ENCODE peak calls at places on chromosomes 5 and 9, in nine cellular contexts. D is heart right ventricle; N is tibial nerve; L is WTC11; G is CD4-positive, alpha-beta T cell; Y is progenitor cell of endocrine pancreas; V is fibroblast of lung; U is fibroblast of pulmonary artery; J is IMR-90. X is an unnamed sample.

GRCh38 chr5:160450164-160450932 is 28.7 kb downstream of the PTTG1 start:
- DNase-seq in Y (no peak), N (no peak), V (no peak), L (no peak), J (no peak), D (no peak), G (no peak), U (peak), X (no peak)

GRCh38 chr9:134216961-134217360 is 52.6 kb upstream of the RNU6ATAC start:
- DNase-seq in L (no peak), D (no peak), Y (no peak), J (no peak), N (no peak), G (no peak), V (no peak), U (no peak), X (no peak)

GRCh38 chr9:134432471-134432870 is 106.2 kb downstream of the RXRA start:
- DNase-seq in N (no peak), L (no peak), J (no peak), Y (no peak), V (no peak), G (no peak), D (no peak), U (no peak), X (no peak)

GRCh38 chr9:92397853-92398252 is 6.5 kb downstream of the OGN start:
- DNase-seq in D (no peak), Y (no peak), G (no peak), N (no peak), U (no peak), L (no peak), J (no peak), V (no peak), X (no peak)

GRCh38 chr9:10265102-10265708 is 347.6 kb downstream of the PTPRD start:
- DNase-seq in G (no peak), D (no peak), N (no peak), Y (no peak), L (no peak), J (peak), V (peak), U (peak), X (peak)

GRCh38 chr5:171893290-171893890 is 107.8 kb downstream of the SMIM23 start:
- DNase-seq in U (peak), J (peak), V (peak), L (no peak), N (no peak), Y (no peak), G (no peak), D (no peak), X (peak)

GRCh38 chr9:137789295-137789895 is 88.2 kb upstream of the CACNA1B start:
- DNase-seq in N (no peak), L (no peak), Y (no peak), D (no peak), U (no peak), V (no peak), G (no peak), J (no peak), X (no peak)

GRCh38 chr5:154046486-154046885 is 7.7 kb downstream of the MFAP3 start:
- DNase-seq in Y (no peak), D (no peak), G (no peak), N (no peak), V (no peak), U (peak), J (no peak), L (no peak), X (no peak)

GRCh38 chr9:93894691-93895079 is 60.5 kb downstream of the BARX1 start:
- DNase-seq in L (no peak), N (no peak), D (no peak), V (no peak), U (no peak), G (no peak), Y (peak), J (no peak), X (no peak)

GRCh38 chr5:116881921-116882531 is 307.4 kb upstream of the SEMA6A start:
- DNase-seq in V (no peak), N (no peak), G (no peak), J (no peak), U (no peak), D (no peak), L (no peak), Y (no peak), X (no peak)

GRCh38 chr5:146025108-146025507 is 80.3 kb downstream of the PLAC8L1 start:
- DNase-seq in Y (no peak), V (no peak), G (no peak), N (no peak), D (peak), L (no peak), U (no peak), J (no peak), X (no peak)

GRCh38 chr9:23789529-23790254 is 36.3 kb downstream of the ELAVL2 start:
- DNase-seq in Y (no peak), G (no peak), D (no peak), N (no peak), L (no peak), U (no peak), J (no peak), V (no peak), X (no peak)

GRCh38 chr9:113604393-113604792 is 140.9 kb downstream of the RGS3 start:
- DNase-seq in J (no peak), N (no peak), Y (no peak), V (no peak), U (no peak), D (no peak), L (no peak), G (no peak), X (no peak)

GRCh38 chr9:113600871-113601545 is 137.5 kb downstream of the RGS3 start:
- DNase-seq in V (no peak), D (no peak), N (no peak), J (no peak), L (no peak), U (no peak), G (no peak), Y (no peak), X (no peak)

GRCh38 chr9:113600477-113600851 is 136.9 kb downstream of the RGS3 start:
- DNase-seq in L (no peak), U (no peak), V (no peak), N (no peak), J (no peak), D (no peak), G (no peak), Y (no peak), X (no peak)

GRCh38 chr9:113603773-113604172 is 140.2 kb downstream of the RGS3 start:
- DNase-seq in L (no peak), D (no peak), V (no peak), U (no peak), N (no peak), G (no peak), J (no peak), Y (no peak), X (no peak)

DNA sequence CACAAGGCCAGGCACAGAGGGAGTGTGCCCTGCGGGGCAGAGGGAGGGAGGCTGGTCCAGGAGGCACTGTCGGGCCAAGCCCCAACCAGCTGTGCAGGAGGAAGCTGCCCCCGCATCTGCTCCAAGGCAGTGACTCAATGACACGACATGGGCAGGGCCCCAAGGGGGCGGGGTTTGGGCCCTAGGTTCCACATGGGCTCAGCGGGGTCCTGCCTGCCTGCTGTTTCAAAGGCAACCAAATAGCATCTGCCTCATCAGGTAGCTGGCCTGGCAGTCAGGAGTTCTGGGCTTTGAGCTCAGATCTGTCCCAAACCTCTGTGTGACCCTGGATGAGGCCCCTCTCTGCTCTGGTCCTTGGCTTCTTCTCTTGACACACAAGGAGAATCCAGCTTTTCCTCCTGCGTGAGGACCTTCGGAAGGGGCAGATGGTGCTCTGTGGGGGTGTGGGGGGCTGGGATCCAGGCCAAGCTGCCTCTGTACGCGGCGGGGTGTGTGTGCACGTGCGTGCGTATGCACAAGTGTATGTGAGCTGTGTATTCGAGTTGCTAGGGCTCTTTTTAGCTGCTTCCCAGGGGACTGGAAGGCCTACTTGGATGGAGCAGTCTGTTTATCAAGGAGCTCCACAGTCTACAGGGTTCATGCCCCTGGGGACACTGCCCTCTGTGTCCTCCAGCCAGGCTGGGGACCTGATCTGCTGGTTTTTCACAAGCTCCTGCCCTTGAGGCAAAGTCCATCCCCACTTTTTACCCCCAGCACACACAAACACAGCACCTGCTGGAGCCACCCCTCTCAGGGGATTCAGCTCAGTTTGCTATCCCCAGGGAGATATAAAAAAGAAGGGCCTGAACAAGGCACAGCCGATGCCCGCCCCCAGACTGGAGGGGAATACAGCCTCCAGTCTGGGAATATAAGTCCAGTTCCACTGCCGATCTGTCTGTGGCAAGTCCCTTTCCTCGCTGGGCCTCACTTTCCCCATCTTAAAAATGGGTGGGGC is 138.9 kb downstream of the RGS3 start:
- DNase-seq in D (peak), Y (no peak), U (peak), J (peak), N (no peak), V (peak), G (no peak), L (peak), X (peak)
- TF ChIP-seq CTCF in D (no peak), Y (no peak), U (no peak), J (no peak), N (no peak), V (no peak), G (no peak), L (no peak), X (no peak)

GRCh38 chr9:111036068-111036789 is 2.0 kb downstream of the LPAR1 start:
- DNase-seq in N (peak), G (no peak), J (peak), V (peak), L (peak), D (peak), U (peak), Y (peak), X (peak)

GRCh38 chr9:111036946-111037743 is 1.1 kb downstream of the LPAR1 start:
- DNase-seq in L (no peak), D (no peak), Y (no peak), V (peak), J (peak), G (no peak), U (peak), N (peak), X (peak)

GRCh38 chr9:111030492-111030891 is 7.8 kb downstream of the LPAR1 start:
- DNase-seq in J (no peak), V (no peak), Y (no peak), L (no peak), N (no peak), G (no peak), U (peak), D (no peak), X (no peak)

GRCh38 chr9:111034573-111035539 is 3.4 kb downstream of the LPAR1 start:
- DNase-seq in Y (no peak), N (no peak), G (no peak), U (peak), V (no peak), J (peak), L (no peak), D (no peak), X (peak)

GRCh38 chr9:111034146-111034545 is 4.1 kb downstream of the LPAR1 start:
- DNase-seq in Y (no peak), U (no peak), N (no peak), G (no peak), D (no peak), L (no peak), V (no peak), J (peak), X (peak)
- TF ChIP-seq CTCF in Y (no peak), U (no peak), N (no peak), G (no peak), D (no peak), L (no peak), V (no peak), J (no peak), X (no peak)

GRCh38 chr5:1763548-1763911 is 36.1 kb downstream of the MRPL36 start:
- DNase-seq in U (peak), N (peak), V (peak), J (peak), G (peak), Y (no peak), L (peak), D (peak), X (peak)
- TF ChIP-seq CTCF in U (peak), N (peak), V (peak), J (peak), G (peak), Y (peak), L (peak), D (peak), X (peak)

GRCh38 chr9:117535439-117535838 is 120.6 kb upstream of the ASTN2 start:
- DNase-seq in V (no peak), Y (no peak), G (no peak), D (no peak), N (no peak), L (no peak), U (no peak), J (no peak), X (no peak)
- TF ChIP-seq CTCF in V (no peak), Y (peak), G (no peak), D (no peak), N (no peak), L (no peak), U (no peak), J (no peak), X (no peak)

DNA sequence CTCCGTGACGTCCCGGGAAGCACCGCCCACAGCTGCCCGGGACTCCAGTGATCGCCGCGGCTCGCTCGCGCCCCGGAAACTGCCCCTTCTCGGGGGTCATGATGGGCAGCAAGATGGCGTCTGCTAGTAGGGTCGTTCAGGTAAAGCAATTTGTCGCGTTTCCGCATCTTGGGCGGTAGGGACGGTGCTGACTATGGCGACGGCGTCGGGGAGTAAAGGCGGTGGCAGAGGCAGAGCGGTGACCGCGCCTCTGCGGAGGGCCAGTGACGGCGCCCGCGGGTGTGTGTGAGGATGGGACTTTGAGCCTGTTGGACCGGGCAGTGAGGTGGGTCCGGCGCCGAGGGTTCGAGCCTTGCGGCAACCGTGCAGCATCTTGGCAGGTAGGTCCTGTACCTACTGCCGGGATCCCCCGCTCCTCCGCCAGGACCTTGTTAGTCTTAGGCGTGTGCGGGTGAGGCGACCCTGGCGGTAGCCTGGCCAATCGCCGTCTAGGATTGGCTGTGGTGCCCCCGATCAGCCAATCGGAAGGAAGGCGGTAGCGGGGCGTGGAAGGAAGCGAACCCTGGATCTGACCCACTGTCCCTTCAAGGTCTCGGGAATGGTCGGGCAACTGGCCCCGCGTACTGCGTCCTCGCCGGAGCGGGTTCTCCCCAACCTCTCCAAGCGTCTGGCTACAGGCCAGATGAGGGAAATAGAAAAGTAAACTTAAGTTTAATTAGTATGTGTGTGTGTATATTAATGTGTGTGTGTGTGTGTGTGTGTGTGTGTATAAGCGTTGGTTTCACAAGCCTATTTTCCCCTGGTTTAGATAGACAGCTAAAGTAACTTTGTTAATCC is 16.7 kb upstream of the CDK7 start:
- DNase-seq in G (peak), Y (peak), L (peak), U (peak), J (peak), V (peak), D (peak), N (peak), X (peak)
- TF ChIP-seq CTCF in G (no peak), Y (peak), L (no peak), U (peak), J (no peak), V (peak), D (peak), N (peak), X (peak)